ENCODE peak calls at places on chromosomes 13 and 19, in four cellular contexts. R, B, M and P are unnamed samples. For H3K4me1 and H3K27me3, the result is how much of the 10 kb centered on the place peaks cover.

GRCh38 chr19:51016798-51017683 is 2.5 kb downstream of the KLK10 start:
- DNase-seq in R (no peak), B (no peak), M (no peak), P (peak)

GRCh38 chr19:44955500-44956439 is 590 bp downstream of the CLPTM1 start:
- DNase-seq in B (no peak), R (no peak), M (no peak), P (no peak)

GRCh38 chr19:45467456-45468158 is at the start of gene FOSB:
- DNase-seq in M (peak), R (peak), B (peak), P (peak)

GRCh38 chr19:6677495-6677894 is 7.5 kb upstream of the TNFSF14 start:
- DNase-seq in M (no peak), R (no peak), B (no peak), P (no peak)

GRCh38 chr13:101730420-101731000 is 278.0 kb downstream of the ITGBL1 start:
- DNase-seq in B (no peak), M (no peak), R (no peak), P (no peak)

GRCh38 chr13:72886272-72887062 is 104.5 kb downstream of the PIBF1 start:
- DNase-seq in M (no peak), B (no peak), R (no peak), P (no peak)

GRCh38 chr13:114339779-114340534 is 25.7 kb downstream of the CHAMP1 start:
- DNase-seq in B (no peak), M (no peak), R (peak), P (peak)

GRCh38 chr13:23643828-23644419 is 73.7 kb downstream of the TNFRSF19 start:
- DNase-seq in R (no peak), M (no peak), B (no peak), P (no peak)

GRCh38 chr19:919157-920050 is 2.3 kb downstream of the KISS1R start:
- DNase-seq in M (no peak), B (peak), R (no peak), P (no peak)

GRCh38 chr13:86298741-86299140 is 499.5 kb upstream of the SLITRK6 start:
- DNase-seq in R (no peak), B (no peak), M (no peak), P (no peak)

GRCh38 chr19:29479941-29480340 is 45.9 kb upstream of the VSTM2B start:
- DNase-seq in B (no peak), M (no peak), R (no peak), P (no peak)

GRCh38 chr19:47310819-47311218 is 1.2 kb downstream of the C5AR1 start:
- DNase-seq in B (no peak), R (no peak), M (peak), P (peak)

GRCh38 chr19:46269085-46269484 is 27.8 kb upstream of the HIF3A start:
- DNase-seq in M (no peak), B (no peak), R (no peak), P (no peak)

GRCh38 chr13:101271681-101272245 is 144.5 kb downstream of the NALCN start:
- DNase-seq in R (no peak), B (no peak), M (no peak), P (no peak)

GRCh38 chr19:35404879-35405622 is 34.2 kb downstream of the GPR42 start:
- DNase-seq in M (no peak), B (peak), R (no peak), P (peak)

GRCh38 chr13:33204130-33204927 is 81.2 kb downstream of the STARD13 start:
- DNase-seq in R (no peak), B (peak), M (peak), P (no peak)

GRCh38 chr19:38701455-38702063 is 42.7 kb downstream of the CAPN12 start:
- DNase-seq in B (no peak), M (peak), R (no peak), P (no peak)

GRCh38 chr13:42377640-42378382 is 105.9 kb downstream of the AKAP11 start:
- DNase-seq in B (no peak), R (no peak), M (no peak), P (no peak)

GRCh38 chr13:73364706-73365105 is 305.9 kb downstream of the KLF5 start:
- DNase-seq in M (no peak), R (no peak), B (no peak), P (no peak)

GRCh38 chr19:35216833-35217707 is 11.5 kb downstream of the FAM187B start:
- DNase-seq in M (no peak), R (peak), B (peak), P (no peak)

GRCh38 chr13:81480634-81481033 is 1139.7 kb upstream of the SPRY2 start:
- DNase-seq in R (no peak), M (no peak), B (no peak), P (no peak)

GRCh38 chr13:25833761-25834160 is 218.1 kb downstream of the SHISA2 start:
- DNase-seq in R (no peak), M (no peak), B (no peak), P (no peak)

GRCh38 chr13:112711528-112712265 is 21.9 kb downstream of the ATP11A start:
- DNase-seq in R (no peak), B (peak), M (peak), P (peak)

GRCh38 chr19:18279266-18279515 is 2.2 kb downstream of the JUND start:
- DNase-seq in B (no peak), M (no peak), R (no peak), P (no peak)

GRCh38 chr19:18280247-18281081 is 958 bp downstream of the JUND start:
- DNase-seq in B (peak), R (peak), M (peak), P (peak)

GRCh38 chr19:18278521-18279265 is 2.7 kb downstream of the JUND start:
- DNase-seq in B (no peak), M (no peak), R (peak), P (no peak)

GRCh38 chr19:18281082-18282020 is at the start of gene JUND:
- DNase-seq in M (peak), B (peak), R (peak), P (peak)

GRCh38 chr19:18279516-18280246 is 1.7 kb downstream of the JUND start:
- DNase-seq in B (peak), R (peak), M (peak), P (peak)
- H3K4me1 ChIP-seq in B (under half), R (under half), M (half or more), P (under half)

GRCh38 chr19:41612483-41612882 is 14.4 kb downstream of the CEACAM4 start:
- DNase-seq in R (no peak), B (no peak), M (no peak), P (no peak)
- H3K27me3 ChIP-seq in R (under half), B (under half), M (under half), P (under half)

DNA sequence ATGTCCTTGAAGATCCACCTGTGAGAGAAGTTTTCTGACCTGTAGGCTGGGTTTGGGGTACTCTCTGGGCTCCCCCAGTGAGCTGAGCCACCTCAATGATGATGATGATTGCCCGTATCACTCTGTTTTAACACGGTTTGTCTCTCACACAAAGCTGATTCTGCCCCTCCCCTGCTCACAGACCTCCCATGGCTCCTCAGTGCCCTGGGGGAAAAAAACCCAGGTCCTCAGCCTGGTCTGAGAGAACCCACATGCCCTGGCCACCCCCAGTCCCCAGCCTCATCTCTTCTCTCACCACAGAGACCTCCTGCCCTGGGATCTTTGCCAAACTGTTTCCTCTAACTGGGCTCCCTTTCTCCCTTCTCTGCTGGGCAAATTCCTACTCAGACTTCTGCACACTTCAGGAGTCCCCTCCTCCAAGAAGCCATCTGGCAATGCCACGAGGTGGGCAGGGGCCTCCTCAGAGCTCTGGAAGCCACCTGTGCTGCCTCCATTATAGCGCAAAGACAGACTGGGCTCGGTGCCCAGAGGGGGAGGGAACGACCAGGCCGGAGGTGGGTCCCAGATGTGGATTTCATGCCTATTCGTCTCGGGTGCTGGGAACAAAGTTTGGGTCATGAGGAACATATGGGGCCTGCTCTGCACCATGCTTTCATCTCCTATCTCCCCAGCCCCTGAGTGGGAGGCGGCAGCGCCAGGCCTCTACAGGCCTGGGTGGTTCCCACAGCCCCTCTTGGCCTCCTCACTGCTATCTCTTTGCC is 8.5 kb upstream of the CA11 start:
- DNase-seq in M (no peak), B (no peak), R (no peak), P (peak)
- H3K27ac ChIP-seq in M (no peak), B (no peak), R (no peak), P (peak)

DNA sequence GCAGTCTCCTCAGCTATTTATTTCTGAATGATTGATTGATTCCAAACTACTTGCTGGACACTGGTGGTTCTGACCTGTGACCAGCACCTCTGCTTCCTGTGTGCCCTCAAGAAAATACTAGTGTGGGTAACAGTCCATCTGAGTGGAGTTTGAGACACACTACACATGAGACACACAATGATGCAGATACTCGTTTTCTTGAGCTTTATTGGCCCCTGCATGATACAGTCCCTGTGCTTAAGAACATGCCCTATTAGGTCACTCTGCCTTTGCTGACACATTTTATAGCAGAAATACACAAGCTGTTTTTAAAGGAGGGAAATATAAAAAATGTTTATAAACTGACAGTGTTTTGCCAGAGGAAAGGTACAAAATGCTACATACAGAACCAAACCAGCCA is 126.9 kb downstream of the STK24 start:
- DNase-seq in R (no peak), B (no peak), M (no peak), P (no peak)
- H3K4me1 ChIP-seq in R (under half), B (under half), M (half or more), P (under half)

GRCh38 chr13:27911499-27911898 is 8.3 kb upstream of the PDX1 start:
- DNase-seq in M (no peak), B (no peak), R (no peak), P (no peak)

GRCh38 chr13:27909378-27909777 is 10.4 kb upstream of the PDX1 start:
- DNase-seq in B (no peak), M (no peak), R (no peak), P (no peak)

GRCh38 chr13:27917121-27917947 is 2.5 kb upstream of the PDX1 start:
- DNase-seq in R (no peak), M (no peak), B (no peak), P (no peak)

GRCh38 chr13:27915301-27916207 is 4.2 kb upstream of the PDX1 start:
- DNase-seq in R (no peak), M (no peak), B (no peak), P (no peak)

GRCh38 chr13:27913116-27913515 is 6.7 kb upstream of the PDX1 start:
- DNase-seq in R (no peak), B (no peak), M (no peak), P (no peak)
- H3K27me3 ChIP-seq in R (under half), B (half or more), M (half or more), P (under half)

GRCh38 chr19:13865243-13865577 is 11.7 kb upstream of the NANOS3 start:
- DNase-seq in B (no peak), M (no peak), R (no peak), P (no peak)

GRCh38 chr19:13866463-13867046 is 10.4 kb upstream of the NANOS3 start:
- DNase-seq in R (no peak), B (no peak), M (no peak), P (no peak)

GRCh38 chr19:13864223-13864512 is 12.8 kb upstream of the NANOS3 start:
- DNase-seq in B (no peak), M (no peak), R (no peak), P (no peak)

GRCh38 chr19:13865578-13866462 is 11.1 kb upstream of the NANOS3 start:
- DNase-seq in M (no peak), B (peak), R (no peak), P (peak)

DNA sequence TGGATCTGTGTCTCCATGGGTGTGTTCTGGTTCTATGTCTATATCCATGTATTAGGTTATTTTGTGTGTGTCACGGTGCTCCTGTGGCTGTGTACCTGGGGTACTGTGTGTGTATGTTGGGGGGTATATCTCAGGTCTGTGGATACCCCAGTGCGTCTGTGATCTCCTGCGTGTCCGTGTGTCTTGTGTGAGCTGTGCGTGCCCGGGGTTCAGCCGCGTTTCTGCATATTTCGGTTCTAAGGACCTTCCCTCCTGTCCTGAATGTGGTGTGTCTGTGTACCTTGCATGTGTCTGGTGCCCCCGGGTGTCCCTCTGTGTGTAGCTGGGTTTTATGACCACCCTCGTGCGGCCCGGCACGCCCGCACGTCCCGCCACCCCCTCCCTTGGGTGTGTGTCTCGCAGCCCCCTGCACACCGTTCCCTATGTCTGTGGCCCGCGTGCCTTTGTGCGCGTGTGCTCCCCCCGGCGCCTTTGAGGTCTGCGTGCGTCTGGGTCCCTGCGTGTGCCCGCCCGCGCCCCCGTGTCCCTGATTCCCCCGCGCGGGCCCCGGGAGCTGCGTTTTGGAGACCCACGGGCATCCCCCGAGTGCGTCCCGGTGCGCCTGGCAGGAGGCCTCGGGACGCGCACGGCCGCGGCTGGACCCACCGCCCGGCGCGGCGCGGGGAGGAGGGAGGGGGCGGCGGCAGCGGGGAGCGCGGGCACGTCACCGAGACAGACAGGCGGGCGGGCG is 12.3 kb upstream of the NANOS3 start:
- DNase-seq in M (no peak), R (no peak), B (no peak), P (peak)
- H3K27ac ChIP-seq in M (peak), R (no peak), B (no peak), P (peak)

GRCh38 chr19:18969953-18970659 is 29.1 kb upstream of the HOMER3 start:
- DNase-seq in B (no peak), M (no peak), R (no peak), P (peak)

GRCh38 chr19:18975864-18976263 is 34.8 kb upstream of the HOMER3 start:
- DNase-seq in R (no peak), B (no peak), M (no peak), P (no peak)

GRCh38 chr19:18972851-18973250 is 31.8 kb upstream of the HOMER3 start:
- DNase-seq in R (no peak), M (no peak), B (no peak), P (no peak)

GRCh38 chr19:18975011-18975410 is 34.0 kb upstream of the HOMER3 start:
- DNase-seq in M (no peak), R (no peak), B (no peak), P (no peak)

GRCh38 chr19:18972301-18972831 is 31.3 kb upstream of the HOMER3 start:
- DNase-seq in B (no peak), M (no peak), R (no peak), P (no peak)
- H3K4me1 ChIP-seq in B (under half), M (under half), R (under half), P (under half)

DNA sequence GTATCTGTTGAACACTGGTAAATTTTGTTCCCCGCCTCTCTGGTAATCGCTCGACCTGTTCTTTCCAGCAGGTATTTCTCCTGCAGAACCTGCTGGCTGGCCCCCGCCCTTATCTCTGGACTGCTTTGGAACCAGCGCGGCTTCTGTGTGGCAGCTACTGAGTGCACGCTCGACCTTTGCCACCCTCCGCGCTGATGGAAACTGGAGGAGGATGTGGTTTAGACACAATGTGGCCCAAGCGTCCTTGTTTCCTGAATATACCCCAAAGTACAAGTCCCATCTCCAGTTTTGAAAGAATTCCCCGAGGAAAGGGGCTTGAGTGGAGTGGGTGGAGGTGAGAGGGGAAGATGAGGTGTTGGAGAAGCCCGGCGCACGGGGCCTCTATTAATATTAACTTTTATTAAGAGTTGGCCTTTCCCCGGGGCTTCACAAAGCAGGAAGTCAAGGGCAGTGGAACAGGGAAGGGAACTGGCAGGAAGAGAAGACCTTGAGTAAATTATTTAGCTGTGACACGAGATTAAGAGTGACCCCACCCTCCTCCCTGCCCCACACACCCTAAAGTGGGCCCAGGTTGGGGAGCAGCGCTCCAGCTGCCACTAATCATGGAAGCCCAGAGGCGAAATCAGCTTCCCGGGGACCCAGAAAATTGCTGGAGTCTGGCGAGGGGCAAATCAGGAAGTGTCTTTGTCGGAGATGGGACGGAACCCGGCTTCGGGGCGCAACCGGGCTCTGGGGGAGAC is 16.0 kb downstream of the CDX2 start:
- DNase-seq in M (no peak), R (no peak), B (no peak), P (no peak)
- H3K27me3 ChIP-seq in M (half or more), R (under half), B (under half), P (under half)